ENCODE peak calls at places on chromosomes 11 and 22, in five cellular contexts. One of them, this sample, is unnamed.

GRCh38 chr11:10941429-10941828 is 83.6 kb upstream of the ZBED5 start:
- DNase-seq in activated CD4-positive, alpha-beta T cell treated with anti-CD3 and anti-CD28 coated beads, Interleukin-2, amount 50 U/mL, for 1 hour: no peak
- DNase-seq in mesothelial cell of epicardium: no peak
- DNase-seq in D341Med: no peak
- DNase-seq in psoas muscle: no peak
- DNase-seq in this sample: no peak

GRCh38 chr11:77201370-77201769 is 73.3 kb downstream of the MYO7A start:
- DNase-seq in psoas muscle: no peak
- DNase-seq in D341Med: no peak
- DNase-seq in activated CD4-positive, alpha-beta T cell treated with anti-CD3 and anti-CD28 coated beads, Interleukin-2, amount 50 U/mL, for 1 hour: no peak
- DNase-seq in mesothelial cell of epicardium: no peak
- DNase-seq in this sample: no peak

GRCh38 chr11:123719452-123719851 is 22.0 kb downstream of the ZNF202 start:
- DNase-seq in psoas muscle: no peak
- DNase-seq in mesothelial cell of epicardium: no peak
- DNase-seq in activated CD4-positive, alpha-beta T cell treated with anti-CD3 and anti-CD28 coated beads, Interleukin-2, amount 50 U/mL, for 1 hour: no peak
- DNase-seq in D341Med: no peak
- DNase-seq in this sample: no peak

GRCh38 chr11:96324912-96325311 is 18.1 kb downstream of the MAML2 start:
- DNase-seq in activated CD4-positive, alpha-beta T cell treated with anti-CD3 and anti-CD28 coated beads, Interleukin-2, amount 50 U/mL, for 1 hour: no peak
- DNase-seq in mesothelial cell of epicardium: no peak
- DNase-seq in psoas muscle: no peak
- DNase-seq in D341Med: no peak
- DNase-seq in this sample: no peak

GRCh38 chr11:95487391-95487790 is 256.4 kb upstream of the SESN3 start:
- DNase-seq in activated CD4-positive, alpha-beta T cell treated with anti-CD3 and anti-CD28 coated beads, Interleukin-2, amount 50 U/mL, for 1 hour: no peak
- DNase-seq in psoas muscle: no peak
- DNase-seq in D341Med: no peak
- DNase-seq in mesothelial cell of epicardium: no peak
- DNase-seq in this sample: no peak

GRCh38 chr11:129260750-129261149 is 68.6 kb upstream of the ARHGAP32 start:
- DNase-seq in activated CD4-positive, alpha-beta T cell treated with anti-CD3 and anti-CD28 coated beads, Interleukin-2, amount 50 U/mL, for 1 hour: no peak
- DNase-seq in D341Med: no peak
- DNase-seq in mesothelial cell of epicardium: no peak
- DNase-seq in psoas muscle: no peak
- DNase-seq in this sample: no peak

GRCh38 chr22:35561796-35562526 is 21.3 kb downstream of the RASD2 start:
- DNase-seq in mesothelial cell of epicardium: no peak
- DNase-seq in D341Med: no peak
- DNase-seq in activated CD4-positive, alpha-beta T cell treated with anti-CD3 and anti-CD28 coated beads, Interleukin-2, amount 50 U/mL, for 1 hour: no peak
- DNase-seq in psoas muscle: no peak
- DNase-seq in this sample: no peak

GRCh38 chr11:90288207-90288821 is 65.5 kb upstream of the CHORDC1 start:
- DNase-seq in activated CD4-positive, alpha-beta T cell treated with anti-CD3 and anti-CD28 coated beads, Interleukin-2, amount 50 U/mL, for 1 hour: no peak
- DNase-seq in mesothelial cell of epicardium: no peak
- DNase-seq in D341Med: peak
- DNase-seq in psoas muscle: no peak
- DNase-seq in this sample: no peak

GRCh38 chr11:76628408-76628947 is 42.1 kb downstream of the LRRC32 start:
- DNase-seq in D341Med: no peak
- DNase-seq in psoas muscle: no peak
- DNase-seq in activated CD4-positive, alpha-beta T cell treated with anti-CD3 and anti-CD28 coated beads, Interleukin-2, amount 50 U/mL, for 1 hour: no peak
- DNase-seq in mesothelial cell of epicardium: no peak
- DNase-seq in this sample: no peak

GRCh38 chr11:45662665-45663485 is 2.5 kb downstream of the CHST1 start:
- DNase-seq in psoas muscle: no peak
- DNase-seq in mesothelial cell of epicardium: no peak
- DNase-seq in activated CD4-positive, alpha-beta T cell treated with anti-CD3 and anti-CD28 coated beads, Interleukin-2, amount 50 U/mL, for 1 hour: no peak
- DNase-seq in D341Med: no peak
- DNase-seq in this sample: no peak

GRCh38 chr11:62595124-62595523 is 3.8 kb upstream of the TUT1 start:
- DNase-seq in mesothelial cell of epicardium: no peak
- DNase-seq in activated CD4-positive, alpha-beta T cell treated with anti-CD3 and anti-CD28 coated beads, Interleukin-2, amount 50 U/mL, for 1 hour: no peak
- DNase-seq in D341Med: no peak
- DNase-seq in psoas muscle: peak
- DNase-seq in this sample: no peak

GRCh38 chr11:35844579-35844978 is 99.3 kb upstream of the LDLRAD3 start:
- DNase-seq in psoas muscle: no peak
- DNase-seq in activated CD4-positive, alpha-beta T cell treated with anti-CD3 and anti-CD28 coated beads, Interleukin-2, amount 50 U/mL, for 1 hour: no peak
- DNase-seq in D341Med: no peak
- DNase-seq in mesothelial cell of epicardium: no peak
- DNase-seq in this sample: no peak

GRCh38 chr22:19811211-19811621 is 43.5 kb downstream of the GNB1L start:
- DNase-seq in activated CD4-positive, alpha-beta T cell treated with anti-CD3 and anti-CD28 coated beads, Interleukin-2, amount 50 U/mL, for 1 hour: no peak
- DNase-seq in D341Med: peak
- DNase-seq in psoas muscle: no peak
- DNase-seq in mesothelial cell of epicardium: peak
- DNase-seq in this sample: no peak

GRCh38 chr11:96111308-96111707 is 187.4 kb upstream of the MTMR2 start:
- DNase-seq in activated CD4-positive, alpha-beta T cell treated with anti-CD3 and anti-CD28 coated beads, Interleukin-2, amount 50 U/mL, for 1 hour: no peak
- DNase-seq in psoas muscle: no peak
- DNase-seq in D341Med: no peak
- DNase-seq in mesothelial cell of epicardium: no peak
- DNase-seq in this sample: no peak

GRCh38 chr11:44556735-44557409 is 8.6 kb upstream of the CD82 start:
- DNase-seq in mesothelial cell of epicardium: peak
- DNase-seq in psoas muscle: peak
- DNase-seq in D341Med: peak
- DNase-seq in activated CD4-positive, alpha-beta T cell treated with anti-CD3 and anti-CD28 coated beads, Interleukin-2, amount 50 U/mL, for 1 hour: peak
- DNase-seq in this sample: no peak

GRCh38 chr22:38086001-38086845 is 2.2 kb upstream of the SLC16A8 start:
- DNase-seq in mesothelial cell of epicardium: no peak
- DNase-seq in activated CD4-positive, alpha-beta T cell treated with anti-CD3 and anti-CD28 coated beads, Interleukin-2, amount 50 U/mL, for 1 hour: no peak
- DNase-seq in D341Med: no peak
- DNase-seq in psoas muscle: peak
- DNase-seq in this sample: no peak

GRCh38 chr11:104343578-104343977 is 179.6 kb upstream of the PDGFD start:
- DNase-seq in D341Med: no peak
- DNase-seq in mesothelial cell of epicardium: no peak
- DNase-seq in psoas muscle: no peak
- DNase-seq in activated CD4-positive, alpha-beta T cell treated with anti-CD3 and anti-CD28 coated beads, Interleukin-2, amount 50 U/mL, for 1 hour: no peak
- DNase-seq in this sample: no peak